ENCODE peak calls at places on chromosomes 5 and 9, in six cellular contexts. V is stimulated activated CD8-positive, alpha-beta memory T cell treated with anti-CD3 and anti-CD28 coated beads, Interleukin-12 subunit alpha, Interleukin-12 subunit beta, amount 100 ng/mL, for 1 hour; P is activated T-cell treated with anti-CD3 and anti-CD28 coated beads for 4 hours; X is ACHN; L is left ventricle myocardium inferior; T is H54. C is an unnamed sample.

GRCh38 chr5:60822285-60822556 is 21.8 kb downstream of the ELOVL7 start:
- DNase-seq in V (no peak), P (no peak), X (no peak), L (no peak), T (no peak), C (no peak)

GRCh38 chr9:124399999-124400940 is 15.0 kb downstream of the PSMB7 start:
- DNase-seq in V (no peak), P (no peak), X (no peak), L (no peak), T (no peak), C (no peak)

GRCh38 chr9:81984911-81985310 is 3.7 kb upstream of the SPATA31D1 start:
- DNase-seq in V (no peak), P (no peak), X (no peak), L (no peak), T (no peak), C (no peak)

GRCh38 chr9:4489919-4490704 is at the start of gene SLC1A1:
- DNase-seq in V (no peak), P (no peak), X (peak), L (peak), T (peak), C (peak)

GRCh38 chr5:97142521-97143254 is at the start of gene LIX1:
- DNase-seq in V (no peak), P (no peak), X (peak), L (no peak), T (peak), C (peak)

GRCh38 chr9:127763918-127764384 is 14.5 kb downstream of the SH2D3C start:
- DNase-seq in V (no peak), P (no peak), X (no peak), L (peak), T (no peak), C (no peak)

GRCh38 chr5:6163913-6164312 is 214.4 kb downstream of the MED10 start:
- DNase-seq in V (no peak), P (no peak), X (no peak), L (no peak), T (no peak), C (no peak)

GRCh38 chr9:125233678-125234077 is 7.5 kb downstream of the HSPA5 start:
- DNase-seq in V (no peak), P (no peak), X (peak), L (no peak), T (peak), C (no peak)

GRCh38 chr9:113913426-113914195 is 37.5 kb downstream of the ZNF618 start:
- DNase-seq in V (no peak), P (no peak), X (no peak), L (no peak), T (no peak), C (peak)